ENCODE peak calls at places on chromosome X, in five cellular contexts. A, L, F, B and C are unnamed samples.

GRCh38 chrX:101462892-101463291 is 22.4 kb upstream of the ARMCX4 start:
- DNase-seq in A (peak), F (peak), L (no peak), B (peak), C (no peak)

GRCh38 chrX:24759786-24760185 is 66.1 kb downstream of the POLA1 start:
- DNase-seq in B (no peak), A (no peak), L (no peak), F (no peak), C (no peak)

GRCh38 chrX:86349115-86349514 is 200.9 kb downstream of the DACH2 start:
- DNase-seq in B (no peak), F (no peak), A (no peak), L (no peak), C (no peak)

GRCh38 chrX:31832263-31832662 is 760.4 kb upstream of the FTHL17 start:
- DNase-seq in F (no peak), L (no peak), A (no peak), B (no peak), C (no peak)

GRCh38 chrX:78950157-78950556 is 5.0 kb downstream of the P2RY10 start:
- DNase-seq in F (no peak), B (no peak), L (no peak), A (no peak), C (no peak)

GRCh38 chrX:94365736-94366135 is 691.7 kb downstream of the FAM133A start:
- DNase-seq in F (no peak), B (no peak), A (peak), L (no peak), C (no peak)

GRCh38 chrX:125205918-125206665 is 113.6 kb upstream of the TEX13C start:
- DNase-seq in L (no peak), A (peak), F (no peak), B (no peak), C (no peak)

GRCh38 chrX:41471786-41472185 is 24.6 kb downstream of the NYX start:
- DNase-seq in A (no peak), B (no peak), L (no peak), F (no peak), C (no peak)

GRCh38 chrX:126551306-126551705 is 1.3 kb downstream of the DCAF12L1 start:
- DNase-seq in L (no peak), A (no peak), B (no peak), F (no peak), C (no peak)

GRCh38 chrX:3119376-3119775 is 78.1 kb downstream of the ARSF start:
- DNase-seq in F (peak), L (no peak), A (no peak), B (no peak), C (no peak)

GRCh38 chrX:13014111-13015094 is 30.0 kb downstream of the FAM9C start:
- DNase-seq in L (no peak), F (peak), B (peak), A (no peak), C (no peak)

GRCh38 chrX:39766882-39767281 is 330.9 kb downstream of the BCOR start:
- DNase-seq in L (no peak), A (no peak), B (no peak), F (no peak), C (no peak)

GRCh38 chrX:130082244-130083106 is 27.8 kb downstream of the ELF4 start:
- DNase-seq in L (peak), F (peak), A (no peak), B (peak), C (no peak)

GRCh38 chrX:155966876-155967275 is 30.6 kb upstream of the IL9R start:
- DNase-seq in F (peak), B (no peak), L (peak), A (peak), C (no peak)

GRCh38 chrX:112935029-112935428 is 94.4 kb upstream of the AMOT start:
- DNase-seq in L (no peak), F (no peak), A (no peak), B (no peak), C (no peak)

GRCh38 chrX:101397779-101398178 is 7.0 kb downstream of the RPL36A start:
- DNase-seq in A (no peak), B (peak), F (peak), L (no peak), C (no peak)

GRCh38 chrX:119481218-119481875 is 13.1 kb downstream of the SLC25A5 start:
- DNase-seq in L (no peak), B (peak), A (no peak), F (no peak), C (no peak)

GRCh38 chrX:15202458-15203177 is 67.3 kb downstream of the ASB9 start:
- DNase-seq in F (peak), B (no peak), A (no peak), L (no peak), C (peak)

GRCh38 chrX:49999048-49999447 is 76.7 kb downstream of the CLCN5 start:
- DNase-seq in L (no peak), A (no peak), B (no peak), F (peak), C (no peak)

GRCh38 chrX:19852014-19853005 is 35.1 kb downstream of the SH3KBP1 start:
- DNase-seq in A (no peak), L (no peak), B (peak), F (peak), C (peak)

GRCh38 chrX:25206761-25207160 is 191.0 kb upstream of the ARX start:
- DNase-seq in B (no peak), F (no peak), L (no peak), A (no peak), C (peak)

GRCh38 chrX:81316163-81316562 is 114.3 kb downstream of the SH3BGRL start:
- DNase-seq in B (peak), A (no peak), F (peak), L (no peak), C (peak)

GRCh38 chrX:2325076-2325784 is 175.5 kb downstream of the DHRSX start:
- DNase-seq in B (peak), F (peak), A (no peak), L (peak), C (peak)

GRCh38 chrX:152832520-152832919 is 1.7 kb downstream of the NSDHL start:
- DNase-seq in B (no peak), L (no peak), F (no peak), A (no peak), C (no peak)
- H3K4me3 ChIP-seq in B (no peak), L (no peak), F (no peak), A (peak), C (no peak)

DNA sequence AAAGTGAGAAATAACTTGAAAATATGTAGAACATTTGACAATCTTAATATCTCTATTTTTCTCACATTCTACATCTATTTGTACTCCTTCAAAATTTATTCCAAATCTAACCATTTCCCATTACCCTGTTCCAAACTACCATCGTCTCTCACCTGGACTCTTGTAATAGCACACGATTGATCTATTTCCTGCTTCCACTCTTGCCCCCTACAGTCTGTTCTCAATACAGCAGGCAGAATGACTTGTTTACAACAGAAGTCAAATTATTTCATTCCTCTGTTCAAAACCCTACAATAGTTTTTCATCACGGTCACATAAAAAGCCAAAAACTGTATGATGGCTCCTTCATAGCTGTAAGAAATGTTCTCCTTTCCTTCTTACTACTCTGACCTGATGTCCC is 21.1 kb upstream of the LUZP4 start:
- DNase-seq in F (peak), B (no peak), L (no peak), A (peak), C (no peak)
- TF ChIP-seq CTCF in F (peak), B (peak), L (no peak), A (peak), C (peak)

GRCh38 chrX:107206697-107207065 is 270 bp downstream of the DNAAF6 start:
- DNase-seq in L (no peak), B (no peak), A (no peak), F (no peak), C (no peak)
- H3K4me3 ChIP-seq in L (peak), B (no peak), A (no peak), F (no peak), C (no peak)

GRCh38 chrX:57925806-57926205 is 15.5 kb upstream of the ZXDA start:
- DNase-seq in F (no peak), B (no peak), A (no peak), L (no peak), C (no peak)
- TF ChIP-seq CTCF in F (no peak), B (no peak), A (no peak), L (no peak), C (no peak)

GRCh38 chrX:118115948-118116307 is 682 bp downstream of the KLHL13 start:
- DNase-seq in A (peak), F (no peak), B (no peak), L (no peak), C (no peak)

GRCh38 chrX:118117069-118117405 is 427 bp upstream of the KLHL13 start:
- DNase-seq in L (no peak), F (no peak), B (peak), A (no peak), C (no peak)

GRCh38 chrX:118116308-118117068 is at the start of gene KLHL13:
- DNase-seq in A (peak), L (peak), B (peak), F (peak), C (no peak)
- H3K4me3 ChIP-seq in A (peak), L (peak), B (peak), F (peak), C (peak)

GRCh38 chrX:154072192-154072591 is 25.3 kb downstream of the MECP2 start:
- DNase-seq in F (no peak), A (no peak), B (no peak), L (no peak), C (no peak)
- TF ChIP-seq CTCF in F (no peak), A (no peak), B (no peak), L (no peak), C (no peak)

DNA sequence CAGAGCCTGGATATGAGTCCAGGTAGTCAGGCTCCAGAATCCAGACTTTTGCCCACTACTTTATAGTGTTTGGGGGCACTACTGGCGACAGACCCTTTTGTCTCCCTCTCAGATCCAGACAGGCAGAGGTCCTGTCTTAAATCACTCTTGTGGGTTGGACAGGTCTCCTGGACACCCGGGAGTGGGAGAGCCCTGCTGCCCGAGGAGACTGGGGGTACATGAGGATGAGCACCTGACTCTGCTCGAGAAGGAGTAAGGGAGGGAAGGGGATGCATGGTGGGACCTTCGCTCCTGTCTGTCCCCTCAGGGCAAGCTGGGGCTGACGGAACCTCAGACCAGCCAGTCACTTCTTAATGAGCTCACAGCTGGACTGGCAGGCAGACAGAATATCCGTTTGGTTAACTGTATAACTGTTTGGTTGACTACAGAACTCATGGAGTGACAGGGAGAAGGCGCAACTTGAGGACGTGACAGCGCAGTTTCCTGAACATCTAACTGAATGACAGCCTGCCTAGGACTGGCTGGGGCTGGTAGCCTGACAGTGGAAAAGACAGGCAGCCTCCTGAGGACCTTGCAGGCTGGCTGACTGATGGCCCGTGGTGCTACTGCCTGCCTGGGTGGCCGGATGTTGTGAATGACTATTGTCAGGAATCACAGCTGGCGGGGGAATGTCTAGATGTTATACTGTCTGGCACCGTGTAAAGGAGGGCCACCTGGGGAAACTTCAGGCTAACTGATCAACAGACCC is 1.6 kb upstream of the SUV39H1 start:
- DNase-seq in L (no peak), F (no peak), A (peak), B (no peak), C (no peak)
- H3K4me3 ChIP-seq in L (no peak), F (no peak), A (no peak), B (no peak), C (no peak)

DNA sequence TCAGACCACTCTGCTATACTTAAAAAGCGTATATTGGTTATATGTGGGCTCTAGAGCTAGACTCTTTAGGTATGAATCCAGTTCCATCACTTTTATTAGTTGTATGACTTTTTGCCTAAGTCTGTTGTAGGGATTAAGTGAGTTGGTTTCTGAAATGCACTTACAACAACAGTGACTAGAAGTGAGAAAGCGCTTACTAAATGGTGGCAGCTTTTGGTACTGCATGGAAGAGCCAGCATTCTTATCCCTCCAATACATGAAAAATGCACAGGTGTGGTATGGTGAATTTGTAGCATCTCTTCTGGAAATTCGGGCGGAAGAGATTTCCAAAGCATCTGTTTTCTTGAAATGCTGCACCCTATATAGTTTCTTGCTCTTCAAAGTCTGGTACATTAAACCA is 117.1 kb downstream of the SPANXA1 start:
- DNase-seq in A (peak), F (peak), L (no peak), B (no peak), C (no peak)
- TF ChIP-seq CTCF in A (peak), F (peak), L (no peak), B (peak), C (no peak)

GRCh38 chrX:153646620-153647373 is at the start of gene DUSP9:
- DNase-seq in L (no peak), A (peak), B (peak), F (peak), C (no peak)
- H3K4me3 ChIP-seq in L (peak), A (peak), B (no peak), F (no peak), C (no peak)